ENCODE peak calls at places on chromosomes 2 and 18, in four cellular contexts. H is lung; R is effector memory CD4-positive, alpha-beta T cell; M is A673. B is an unnamed sample. For H3K27me3, the result is how much of the 10 kb centered on the place peaks cover.

GRCh38 chr2:121360566-121361300 is 75.7 kb upstream of the TFCP2L1 start:
- DNase-seq in H (peak), R (no peak), M (no peak), B (no peak)

GRCh38 chr2:42953216-42953615 is 160.8 kb upstream of the HAAO start:
- DNase-seq in H (no peak), R (no peak), M (no peak), B (no peak)

GRCh38 chr2:216837740-216838139 is 22.1 kb downstream of the TNP1 start:
- DNase-seq in H (no peak), R (no peak), M (no peak), B (no peak)

GRCh38 chr2:100741880-100742814 is 77.8 kb upstream of the NPAS2 start:
- DNase-seq in H (peak), R (no peak), M (no peak), B (peak)

GRCh38 chr2:100584811-100585210 is 22.0 kb downstream of the PDCL3 start:
- DNase-seq in H (no peak), R (no peak), M (no peak), B (no peak)

GRCh38 chr2:238599549-238600505 is 173.1 kb downstream of the ASB1 start:
- DNase-seq in H (no peak), R (no peak), M (no peak), B (no peak)

GRCh38 chr2:120771556-120772208 is 36.0 kb downstream of the GLI2 start:
- DNase-seq in H (no peak), R (no peak), M (no peak), B (peak)

GRCh38 chr18:5894613-5895299 is 566 bp downstream of the TMEM200C start:
- DNase-seq in H (no peak), R (no peak), M (no peak), B (no peak)

GRCh38 chr2:240220371-240220770 is 79.9 kb upstream of the OTOS start:
- DNase-seq in H (no peak), R (no peak), M (no peak), B (no peak)

GRCh38 chr2:105618351-105618659 is 126.4 kb upstream of the NCK2 start:
- DNase-seq in H (no peak), R (no peak), M (no peak), B (no peak)
- H3K4me3 ChIP-seq in H (no peak), R (no peak), M (no peak), B (no peak)

GRCh38 chr2:151657667-151658076 is 76.6 kb downstream of the NEB start:
- DNase-seq in H (no peak), R (no peak), M (no peak), B (no peak)

GRCh38 chr2:151654891-151655290 is 79.4 kb downstream of the NEB start:
- DNase-seq in H (no peak), R (no peak), M (no peak), B (no peak)

GRCh38 chr2:151655663-151656398 is 78.4 kb downstream of the NEB start:
- DNase-seq in H (no peak), R (no peak), M (no peak), B (no peak)

GRCh38 chr2:151651274-151651673 is 83.0 kb downstream of the NEB start:
- DNase-seq in H (no peak), R (no peak), M (no peak), B (no peak)

GRCh38 chr2:151654085-151654484 is 80.2 kb downstream of the NEB start:
- DNase-seq in H (no peak), R (no peak), M (no peak), B (no peak)
- H3K27me3 ChIP-seq in H (under half), R (under half), M (under half), B (under half)

DNA sequence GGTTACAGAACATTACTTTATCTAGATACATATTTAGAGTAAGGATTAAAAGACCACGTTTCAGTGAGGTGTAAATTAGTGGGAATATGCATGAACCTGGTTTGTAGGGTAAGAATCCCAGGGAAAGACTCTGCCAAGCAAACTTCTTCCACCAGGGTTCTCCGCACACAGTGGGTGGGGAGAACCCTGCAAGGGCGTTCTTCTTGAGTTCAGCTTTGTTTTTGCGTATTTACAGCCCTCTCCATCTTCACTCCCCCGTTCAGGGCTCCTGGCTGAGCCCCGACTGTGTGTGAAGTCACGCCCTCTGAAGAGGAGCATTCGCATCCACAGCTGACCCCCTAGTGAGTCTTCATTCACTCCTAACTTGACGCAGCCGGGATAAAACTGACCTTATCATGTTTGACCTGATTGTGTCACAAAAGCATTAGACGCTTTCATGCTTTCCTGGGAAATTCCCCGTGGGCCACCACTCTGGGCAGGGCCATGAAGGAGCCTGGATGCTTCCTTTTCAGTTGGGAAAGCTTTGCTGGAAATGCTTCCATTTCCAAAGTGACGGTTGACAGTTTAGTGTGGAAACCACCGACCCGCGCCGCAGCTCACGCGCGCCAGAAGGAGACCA is 1.0 kb downstream of the ALKAL2 start:
- DNase-seq in H (no peak), R (no peak), M (no peak), B (no peak)
- H3K27ac ChIP-seq in H (no peak), R (no peak), M (no peak), B (no peak)

DNA sequence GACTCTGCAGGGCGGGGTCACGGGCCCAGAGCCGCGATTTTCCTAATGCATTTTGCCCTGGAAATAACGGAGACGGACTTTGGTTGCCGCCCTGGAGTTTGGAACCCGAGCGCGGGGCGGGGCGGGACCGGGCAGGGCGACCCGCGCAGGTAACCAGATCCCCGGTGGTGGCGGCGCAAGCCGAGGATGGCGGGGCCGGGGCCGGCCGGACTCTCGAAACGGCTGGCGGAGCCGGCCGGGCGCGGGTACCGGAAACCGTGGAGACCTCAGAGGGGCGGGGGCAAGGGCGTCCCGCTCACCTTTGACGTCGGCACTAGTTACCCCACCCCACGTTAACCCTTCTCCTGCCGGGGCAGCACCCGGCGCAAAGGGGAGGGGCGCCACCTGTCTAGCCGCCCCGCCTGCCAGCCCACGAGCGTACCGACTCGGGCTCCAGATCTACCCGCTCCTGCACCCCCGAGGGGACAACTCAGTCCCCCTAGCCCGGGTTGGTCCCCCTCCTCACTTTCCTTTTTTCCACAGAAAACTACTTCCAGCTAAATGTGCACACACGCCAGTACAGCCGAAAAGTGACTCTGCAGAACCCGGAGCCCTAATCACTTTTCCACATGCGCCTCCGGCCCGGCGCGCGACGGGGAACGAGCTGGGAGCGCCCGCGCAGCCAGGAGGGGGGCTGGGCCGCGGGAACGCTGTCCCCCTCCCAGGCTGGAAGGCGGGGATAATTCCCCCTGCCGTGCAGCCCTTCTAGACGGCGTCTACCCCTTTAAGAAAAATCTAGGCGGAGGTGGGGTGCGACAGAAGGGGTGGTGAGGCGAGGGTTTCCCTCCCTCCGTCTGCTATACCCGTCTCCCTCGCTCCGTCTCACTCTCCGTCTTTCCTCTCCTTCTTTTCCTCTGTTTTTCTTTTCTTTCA is 2.7 kb downstream of the CYP26B1 start:
- DNase-seq in H (peak), R (no peak), M (peak), B (peak)
- H3K4me3 ChIP-seq in H (peak), R (peak), M (peak), B (peak)

DNA sequence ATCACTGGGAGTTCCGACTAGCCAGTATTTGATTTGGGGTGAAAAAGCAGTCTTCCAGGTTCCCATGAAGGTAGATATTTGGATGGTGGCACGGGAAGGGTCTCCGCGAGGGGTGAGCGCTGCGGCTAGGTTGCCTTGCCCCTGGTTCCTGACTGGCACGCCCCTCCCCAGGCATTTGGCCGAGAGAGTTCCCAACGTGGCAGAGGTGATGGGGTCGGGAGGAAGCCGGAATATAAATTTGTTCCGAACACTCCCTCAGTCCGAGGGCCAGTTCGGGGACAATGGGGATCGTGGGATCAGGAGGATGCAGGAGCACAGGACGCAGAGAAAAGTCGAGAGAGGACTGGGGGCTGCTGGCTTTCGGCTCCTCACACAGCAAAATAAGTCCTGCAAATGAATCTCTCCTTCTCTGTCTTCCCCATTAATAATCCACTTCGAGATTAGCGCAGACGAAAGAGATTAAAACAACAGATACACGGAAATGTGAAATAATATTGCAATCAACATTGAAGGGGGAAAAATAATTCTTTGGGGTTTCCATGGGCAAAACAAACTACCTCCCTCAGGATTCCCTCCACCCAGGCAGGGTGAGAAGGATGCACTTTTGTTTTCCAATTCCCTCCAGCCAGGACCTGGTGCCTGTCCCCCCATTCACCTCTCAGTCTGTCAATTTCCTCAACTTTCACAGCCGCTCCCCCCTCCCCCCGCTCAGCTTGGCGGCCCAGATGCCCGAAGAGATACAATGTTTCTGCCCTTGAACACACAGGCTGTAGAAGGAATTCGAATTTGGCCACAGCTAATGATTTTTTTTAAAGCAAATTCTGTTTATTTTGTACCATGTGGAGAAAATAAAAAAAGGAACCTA is 3.1 kb upstream of the ZEB2 start:
- DNase-seq in H (no peak), R (no peak), M (peak), B (peak)
- H3K27me3 ChIP-seq in H (under half), R (under half), M (under half), B (under half)

GRCh38 chr18:47997338-47997780 is 66.9 kb upstream of the SMAD2 start:
- DNase-seq in H (no peak), R (no peak), M (peak), B (no peak)
- H3K27ac ChIP-seq in H (no peak), R (no peak), M (no peak), B (no peak)

DNA sequence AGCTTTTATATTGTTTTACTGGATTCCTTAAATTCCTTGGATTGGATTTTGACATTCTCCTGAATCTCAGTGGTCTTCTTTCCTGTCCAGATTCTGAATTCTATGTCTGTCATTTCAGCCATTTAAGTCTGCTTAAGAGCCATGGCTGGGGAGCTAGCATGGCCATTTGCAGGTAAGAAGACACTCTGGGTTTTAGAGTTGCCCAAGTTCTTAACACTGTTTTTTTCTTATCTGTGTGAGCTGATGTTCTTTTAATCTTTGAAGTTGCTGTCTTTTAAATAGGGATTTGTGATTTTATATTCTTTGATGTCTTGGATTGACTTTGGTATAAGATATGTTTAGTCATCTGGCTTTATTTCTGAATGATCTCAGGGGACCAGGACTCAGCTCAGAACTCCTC is 677.2 kb downstream of the CCDC85A start:
- DNase-seq in H (no peak), R (no peak), M (no peak), B (no peak)
- H3K4me3 ChIP-seq in H (no peak), R (no peak), M (no peak), B (no peak)

GRCh38 chr2:66443977-66444855 is 9.3 kb downstream of the MEIS1 start:
- DNase-seq in H (no peak), R (no peak), M (no peak), B (no peak)

GRCh38 chr2:66446178-66446860 is 11.4 kb downstream of the MEIS1 start:
- DNase-seq in H (no peak), R (no peak), M (no peak), B (peak)

GRCh38 chr2:66446924-66447323 is 12.0 kb downstream of the MEIS1 start:
- DNase-seq in H (no peak), R (no peak), M (no peak), B (no peak)

GRCh38 chr2:66445781-66446177 is 10.9 kb downstream of the MEIS1 start:
- DNase-seq in H (no peak), R (no peak), M (no peak), B (peak)

GRCh38 chr2:66445076-66445724 is 10.3 kb downstream of the MEIS1 start:
- DNase-seq in H (no peak), R (no peak), M (no peak), B (peak)
- H3K27me3 ChIP-seq in H (under half), R (under half), M (under half), B (under half)

GRCh38 chr2:190973726-190974628 is 40.0 kb downstream of the STAT1 start:
- DNase-seq in H (no peak), R (no peak), M (no peak), B (no peak)
- H3K27ac ChIP-seq in H (no peak), R (no peak), M (no peak), B (peak)

GRCh38 chr2:232793271-232793670 is 16.9 kb upstream of the KCNJ13 start:
- DNase-seq in H (no peak), R (no peak), M (no peak), B (no peak)
- H3K4me3 ChIP-seq in H (no peak), R (no peak), M (no peak), B (no peak)